ENCODE peak calls at places on chromosomes 16 and 17, in nine cellular contexts. L is heart left ventricle, H is heart right ventricle, B is fibroblast of mammary gland, N is colonic mucosa, P is cardiac fibroblast, E is upper lobe of right lung, K is prostate gland, Q is tibial nerve. V is an unnamed sample.

GRCh38 chr17:2266045-2266864 is 37.3 kb downstream of the SMG6 start:
- DNase-seq in L (no peak), H (peak; percentile 34), B (no peak), N (peak; percentile 39), P (no peak), E (no peak), K (no peak), Q (no peak), V (no peak)

GRCh38 chr16:53052519-53053501 is at the start of gene CHD9NB:
- DNase-seq in L (peak; percentile 46), H (no peak), B (peak; percentile 89), N (peak; percentile 80), P (peak; percentile 94), E (no peak), K (peak; percentile 87), Q (no peak), V (no peak)

GRCh38 chr17:57589151-57590034 is 155.7 kb downstream of the CCDC182 start:
- DNase-seq in L (no peak), H (no peak), B (peak; percentile 45), N (no peak), P (peak; percentile 40), E (peak; percentile 49), K (no peak), Q (no peak), V (no peak)

GRCh38 chr17:3917391-3917931 is 1.2 kb upstream of the P2RX1 start:
- DNase-seq in L (peak; percentile 85), H (peak; percentile 73), B (no peak), N (peak; percentile 87), P (peak; percentile 28), E (peak; percentile 77), K (no peak), Q (no peak), V (no peak)

GRCh38 chr17:17063546-17064122 is 21.4 kb downstream of the MPRIP start:
- DNase-seq in L (peak; percentile 80), H (peak; percentile 56), B (no peak), N (no peak), P (peak; percentile 29), E (peak; percentile 88), K (no peak), Q (peak; percentile 64), V (no peak)

GRCh38 chr16:21130811-21131210 is 19.8 kb downstream of the DNAH3 start:
- DNase-seq in L (no peak), H (no peak), B (no peak), N (no peak), P (no peak), E (no peak), K (no peak), Q (no peak), V (no peak)

GRCh38 chr16:3022697-3023414 is 886 bp downstream of the HCFC1R1 start:
- DNase-seq in L (no peak), H (peak; percentile 61), B (peak; percentile 87), N (no peak), P (peak; percentile 85), E (no peak), K (no peak), Q (no peak), V (no peak)

GRCh38 chr16:56675685-56676210 is 6.1 kb downstream of the MT1H start:
- DNase-seq in L (no peak), H (no peak), B (no peak), N (no peak), P (no peak), E (no peak), K (no peak), Q (no peak), V (no peak)

GRCh38 chr17:49830605-49831004 is 17.3 kb downstream of the TAC4 start:
- DNase-seq in L (no peak), H (no peak), B (no peak), N (no peak), P (peak; percentile 15), E (no peak), K (no peak), Q (no peak), V (no peak)

GRCh38 chr16:65657556-65657955 is 535.7 kb upstream of the CDH11 start:
- DNase-seq in L (no peak), H (no peak), B (no peak), N (no peak), P (peak; percentile 11), E (no peak), K (no peak), Q (no peak), V (no peak)

GRCh38 chr16:23785842-23786241 is 31.0 kb downstream of the CHP2 start:
- DNase-seq in L (no peak), H (no peak), B (no peak), N (no peak), P (no peak), E (no peak), K (no peak), Q (no peak), V (no peak)

GRCh38 chr17:40058151-40058784 is 4.1 kb upstream of the MED24 start:
- DNase-seq in L (no peak), H (no peak), B (peak; percentile 63), N (no peak), P (peak; percentile 46), E (no peak), K (no peak), Q (no peak), V (no peak)

GRCh38 chr17:36945959-36946725 is 2.6 kb upstream of the AATF start:
- DNase-seq in L (no peak), H (no peak), B (no peak), N (no peak), P (no peak), E (no peak), K (no peak), Q (no peak), V (no peak)

GRCh38 chr17:16456770-16457316 is 35.1 kb downstream of the LRRC75A start:
- DNase-seq in L (no peak), H (no peak), B (no peak), N (no peak), P (no peak), E (no peak), K (no peak), Q (no peak), V (no peak)

GRCh38 chr17:68531252-68531651 is 19.0 kb downstream of the PRKAR1A start:
- DNase-seq in L (no peak), H (no peak), B (no peak), N (no peak), P (no peak), E (no peak), K (no peak), Q (no peak), V (no peak)

GRCh38 chr17:68535903-68536302 is 23.7 kb downstream of the PRKAR1A start:
- DNase-seq in L (no peak), H (no peak), B (no peak), N (no peak), P (no peak), E (no peak), K (no peak), Q (no peak), V (no peak)

GRCh38 chr17:68532826-68533225 is 20.6 kb downstream of the PRKAR1A start:
- DNase-seq in L (no peak), H (no peak), B (no peak), N (no peak), P (no peak), E (no peak), K (no peak), Q (no peak), V (no peak)

GRCh38 chr17:68534714-68535113 is 22.5 kb downstream of the PRKAR1A start:
- DNase-seq in L (no peak), H (no peak), B (peak; percentile 47), N (no peak), P (no peak), E (no peak), K (no peak), Q (no peak), V (no peak)

DNA sequence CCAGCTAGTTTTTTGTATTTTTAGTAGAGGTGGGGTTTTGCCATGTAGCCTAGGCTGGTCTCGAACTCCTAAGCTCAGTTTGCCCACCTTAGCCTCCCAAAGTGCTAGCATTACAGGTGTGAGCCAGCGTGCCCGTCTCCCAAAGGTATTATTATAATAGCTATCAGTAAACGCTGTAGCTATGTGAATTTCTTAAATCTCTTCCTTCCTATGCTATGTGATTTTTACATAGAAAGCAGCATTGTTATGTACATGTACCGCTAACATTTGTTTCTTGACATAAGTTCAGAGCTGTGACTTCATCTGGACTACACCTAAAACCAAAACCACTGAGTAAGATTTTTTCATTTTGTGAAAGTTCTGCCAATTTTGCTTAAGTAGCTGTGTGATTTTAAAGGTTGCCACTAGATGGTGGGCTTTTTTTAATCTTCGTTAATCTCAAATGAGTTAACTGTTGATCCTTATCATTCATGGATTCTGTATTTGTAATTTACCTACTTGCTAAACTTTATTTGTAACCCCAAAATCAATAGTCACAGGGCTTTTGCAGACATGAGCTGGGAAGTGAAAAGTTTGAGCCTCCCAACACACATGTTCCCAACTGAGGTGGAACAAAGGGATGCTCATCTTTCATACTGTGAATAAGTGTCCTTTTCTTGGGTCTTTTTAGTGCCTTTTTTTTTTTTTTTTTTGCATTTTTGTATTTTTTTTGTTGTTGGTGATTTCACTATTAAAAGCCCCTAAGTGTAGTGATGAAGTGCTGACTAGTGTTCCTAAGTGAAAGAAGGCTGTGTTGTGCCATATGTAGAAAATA is 21.9 kb downstream of the PRKAR1A start:
- DNase-seq in L (no peak), H (no peak), B (peak; percentile 89), N (no peak), P (peak; percentile 59), E (no peak), K (no peak), Q (no peak), V (peak; percentile 57)
- TF ChIP-seq CTCF in L (peak; percentile 25), H (peak; percentile 6), B (peak; percentile 59), N (no peak), P (peak; percentile 25), E (peak; percentile 40), K (peak; percentile 38), Q (peak; percentile 54), V (peak; percentile 48)

GRCh38 chr17:752620-753219 is 656 bp upstream of the GEMIN4 start:
- DNase-seq in L (peak; percentile 81), H (peak; percentile 76), B (peak; percentile 72), N (peak; percentile 70), P (peak; percentile 65), E (peak; percentile 88), K (peak; percentile 64), Q (peak; percentile 53), V (peak; percentile 26)
- H3K4me3 ChIP-seq in L (peak overlapping the region; percentile 91), H (peak overlapping the region; percentile 82), B (peak overlapping the region; percentile 77), N (peak overlapping the region; percentile 99), P (peak overlapping the region; percentile 75), E (peak overlapping the region; percentile 76), K (peak overlapping the region; percentile 83), Q (peak overlapping the region; percentile 90), V (peak overlapping the region; percentile 73)

GRCh38 chr17:66310528-66311148 is 8.2 kb downstream of the PRKCA start:
- DNase-seq in L (no peak), H (no peak), B (no peak), N (no peak), P (no peak), E (no peak), K (no peak), Q (no peak), V (no peak)
- TF ChIP-seq CTCF in L (no peak), H (no peak), B (peak; percentile 9), N (no peak), P (no peak), E (no peak), K (no peak), Q (no peak), V (no peak)

DNA sequence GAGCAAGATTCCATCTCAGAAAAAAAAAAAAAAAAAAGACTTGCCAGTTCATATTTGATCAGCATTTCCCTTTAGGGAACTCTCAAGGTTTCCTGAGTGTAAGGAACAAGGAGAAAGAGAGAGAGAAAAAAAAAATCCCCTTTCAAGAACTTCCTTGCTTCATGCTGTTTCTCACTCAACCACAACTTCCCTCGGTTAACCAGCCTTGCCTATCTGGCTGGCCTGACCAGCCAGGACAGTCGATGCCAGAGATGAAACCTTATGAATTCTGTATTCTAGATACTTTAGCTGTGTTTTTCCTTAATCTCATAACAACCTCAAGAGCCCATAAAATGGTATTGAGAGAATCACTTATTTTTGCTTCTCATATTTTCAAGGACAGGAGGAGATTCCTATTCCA is 2.6 kb upstream of the N4BP1 start:
- DNase-seq in L (no peak), H (no peak), B (no peak), N (no peak), P (no peak), E (no peak), K (no peak), Q (no peak), V (no peak)
- H3K4me3 ChIP-seq in L (peak overlapping the region; percentile 17), H (no peak overlapping the region), B (no peak overlapping the region), N (no peak overlapping the region), P (no peak overlapping the region), E (no peak overlapping the region), K (no peak overlapping the region), Q (no peak overlapping the region), V (no peak overlapping the region)

V was measured in astrocyte of the cerebellum.